ENCODE peak calls at places on chromosome 1, in five cellular contexts. V, W, A, F and B are unnamed samples.

GRCh38 chr1:78210167-78210566 is 164.4 kb downstream of the GIPC2 start:
- DNase-seq in V (no peak), W (no peak), A (no peak), F (no peak), B (peak; percentile 65)

GRCh38 chr1:157196245-157196543 is 58.0 kb upstream of the ETV3 start:
- DNase-seq in V (no peak), W (no peak), A (no peak), F (no peak), B (no peak)

GRCh38 chr1:54569339-54569738 is 21.3 kb downstream of the ACOT11 start:
- DNase-seq in V (no peak), W (no peak), A (no peak), F (no peak), B (no peak)

GRCh38 chr1:54986025-54986424 is 5.6 kb downstream of the TMEM61 start:
- DNase-seq in V (no peak), W (no peak), A (no peak), F (no peak), B (no peak)

GRCh38 chr1:218345673-218346390 is 696 bp downstream of the TGFB2 start:
- DNase-seq in V (peak; percentile 7), W (peak; percentile 63), A (no peak), F (peak; percentile 89), B (peak; percentile 70)

GRCh38 chr1:92601044-92601443 is 114.3 kb upstream of the GFI1 start:
- DNase-seq in V (no peak), W (no peak), A (no peak), F (no peak), B (no peak)

GRCh38 chr1:233439721-233440120 is 112.2 kb downstream of the MAP3K21 start:
- DNase-seq in V (no peak), W (no peak), A (no peak), F (no peak), B (no peak)

GRCh38 chr1:14693996-14694395 is 95.5 kb downstream of the KAZN start:
- DNase-seq in V (no peak), W (no peak), A (no peak), F (no peak), B (no peak)

GRCh38 chr1:6271001-6271400 is 10.1 kb upstream of the GPR153 start:
- DNase-seq in V (no peak), W (no peak), A (no peak), F (no peak), B (no peak)

GRCh38 chr1:9905010-9905409 is 5.1 kb downstream of the CTNNBIP1 start:
- DNase-seq in V (no peak), W (no peak), A (no peak), F (no peak), B (peak; percentile 50)

GRCh38 chr1:205639567-205639966 is 7.8 kb upstream of the ELK4 start:
- DNase-seq in V (peak; percentile 25), W (no peak), A (no peak), F (no peak), B (no peak)

GRCh38 chr1:116518400-116518799 is 52.4 kb downstream of the CD58 start:
- DNase-seq in V (no peak), W (no peak), A (no peak), F (no peak), B (no peak)

GRCh38 chr1:103514920-103515503 is 10.5 kb upstream of the RNPC3 start:
- DNase-seq in V (peak; percentile 28), W (peak; percentile 48), A (peak; percentile 35), F (peak; percentile 9), B (peak; percentile 63)

GRCh38 chr1:47030170-47030805 is 6.8 kb downstream of the CYP4X1 start:
- DNase-seq in V (no peak), W (no peak), A (no peak), F (no peak), B (no peak)

GRCh38 chr1:222417264-222417663 is 130.6 kb downstream of the HHIPL2 start:
- DNase-seq in V (no peak), W (no peak), A (no peak), F (no peak), B (no peak)

GRCh38 chr1:172960454-172961208 is 90.1 kb downstream of the TNFSF18 start:
- DNase-seq in V (no peak), W (no peak), A (no peak), F (no peak), B (peak; percentile 87)

GRCh38 chr1:230205719-230206198 is 138.7 kb downstream of the GALNT2 start:
- DNase-seq in V (no peak), W (peak; percentile 87), A (no peak), F (no peak), B (peak; percentile 65)

GRCh38 chr1:21451212-21451611 is 11.3 kb downstream of the NBPF3 start:
- DNase-seq in V (no peak), W (no peak), A (no peak), F (no peak), B (peak; percentile 91)

GRCh38 chr1:54111624-54112023 is 41.2 kb downstream of the CDCP2 start:
- DNase-seq in V (no peak), W (no peak), A (no peak), F (no peak), B (no peak)

GRCh38 chr1:216124382-216124781 is 298.9 kb downstream of the USH2A start:
- DNase-seq in V (no peak), W (no peak), A (no peak), F (no peak), B (no peak)

GRCh38 chr1:118264326-118264725 is 79.3 kb upstream of the SPAG17 start:
- DNase-seq in V (no peak), W (no peak), A (no peak), F (no peak), B (no peak)

GRCh38 chr1:14366361-14367018 is 232.0 kb upstream of the KAZN start:
- DNase-seq in V (no peak), W (no peak), A (no peak), F (peak; percentile 60), B (no peak)

GRCh38 chr1:75125161-75125681 is 9.0 kb upstream of the LHX8 start:
- DNase-seq in V (no peak), W (no peak), A (no peak), F (no peak), B (no peak)

GRCh38 chr1:183961132-183961531 is 76.4 kb downstream of the COLGALT2 start:
- DNase-seq in V (no peak), W (no peak), A (no peak), F (no peak), B (no peak)

GRCh38 chr1:244394851-244395765 is 56.6 kb downstream of the ADSS2 start:
- DNase-seq in V (no peak), W (no peak), A (no peak), F (no peak), B (no peak)

GRCh38 chr1:223724376-223724775 is 12.0 kb downstream of the CAPN2 start:
- DNase-seq in V (no peak), W (no peak), A (no peak), F (no peak), B (peak; percentile 75)

GRCh38 chr1:223723351-223723904 is 11.1 kb downstream of the CAPN2 start:
- DNase-seq in V (no peak), W (no peak), A (no peak), F (no peak), B (no peak)

GRCh38 chr1:223725578-223725977 is 13.2 kb downstream of the CAPN2 start:
- DNase-seq in V (no peak), W (no peak), A (no peak), F (no peak), B (no peak)

GRCh38 chr1:223727541-223727940 is 15.2 kb downstream of the CAPN2 start:
- DNase-seq in V (no peak), W (no peak), A (no peak), F (no peak), B (peak; percentile 75)

GRCh38 chr1:223726380-223727001 is 14.2 kb downstream of the CAPN2 start:
- DNase-seq in V (no peak), W (peak; percentile 91), A (peak; percentile 83), F (peak; percentile 58), B (peak; percentile 98)
- TF ChIP-seq MXI1 in V (no peak), W (no peak), A (no peak), F (peak; percentile 66), B (peak; percentile 77)

DNA sequence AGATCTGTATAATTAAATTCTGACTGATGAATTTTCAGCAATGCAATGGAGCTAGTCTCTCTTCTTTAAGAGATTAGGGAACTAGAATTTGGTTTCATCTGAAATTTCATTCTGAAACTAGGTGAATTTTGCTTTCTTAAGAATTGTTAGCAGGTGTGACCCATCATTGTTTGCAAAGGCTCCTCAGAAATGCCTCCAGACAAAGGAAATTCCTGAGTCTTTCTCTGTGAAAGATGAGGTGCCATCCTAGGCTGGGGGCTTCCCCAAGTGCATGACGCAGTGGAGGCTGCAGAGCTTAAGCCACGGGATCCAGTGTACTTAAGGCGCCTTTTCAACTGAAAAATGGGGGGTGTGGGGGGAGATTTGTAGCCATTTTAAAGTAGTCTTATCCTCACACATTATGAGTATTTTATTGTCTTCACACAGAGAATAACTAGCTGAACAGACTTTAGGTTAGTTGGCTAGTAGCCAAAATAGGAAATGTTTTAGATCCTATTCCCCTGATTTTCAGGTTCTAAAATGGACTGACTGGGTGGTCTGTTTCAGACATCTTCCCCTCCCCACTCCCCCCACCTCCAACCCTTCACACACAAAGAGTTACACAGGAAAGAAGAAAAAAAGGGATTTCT is 202.0 kb downstream of the NFIA start:
- DNase-seq in V (no peak), W (no peak), A (no peak), F (no peak), B (no peak)
- TF ChIP-seq MXI1 in V (no peak), W (no peak), A (no peak), F (no peak), B (no peak)

GRCh38 chr1:168127493-168127892 is 9.2 kb downstream of the GPR161 start:
- DNase-seq in V (no peak), W (no peak), A (no peak), F (no peak), B (no peak)
- TF ChIP-seq MXI1 in V (no peak), W (no peak), A (no peak), F (no peak), B (no peak)

GRCh38 chr1:191882870-191883269 is 275.4 kb upstream of the RGS18 start:
- DNase-seq in V (no peak), W (no peak), A (no peak), F (no peak), B (no peak)
- TF ChIP-seq MXI1 in V (no peak), W (no peak), A (no peak), F (no peak), B (no peak)

GRCh38 chr1:17742590-17742989 is 12.5 kb upstream of the ACTL8 start:
- DNase-seq in V (no peak), W (no peak), A (no peak), F (peak; percentile 69), B (no peak)
- TF ChIP-seq MXI1 in V (no peak), W (no peak), A (no peak), F (peak; percentile 33), B (no peak)